ENCODE peak calls at places on chromosomes 11 and 22, in eight cellular contexts. R is fibroblast of mammary gland; D is activated CD4-positive, alpha-beta T cell treated with anti-CD3 and anti-CD28 coated beads, Interleukin-2, amount 10 ng/mL, durations not matched to agents 7 days and 5 days; V is GDM1; N is activated T-cell treated with anti-CD3 and anti-CD28 coated beads for 1 hour; P is dorsolateral prefrontal cortex; A is stimulated activated CD4-positive, alpha-beta T cell treated with anti-CD3 and anti-CD28 coated beads, Interleukin-1b, Interleukin-23, amount 100 ng/mL, for 24 hours; E is AG08396. I is an unnamed sample.
A peak's percentile ranks its signal among the peaks of the same experiment; 100 is the strongest.

GRCh38 chr11:100810146-100810545 is 123.1 kb downstream of the ARHGAP42 start:
- DNase-seq in N (no peak), D (no peak), E (no peak), V (no peak), A (no peak), P (no peak), R (peak; percentile 59), I (no peak)

GRCh38 chr11:3853935-3854659 is 1.4 kb upstream of the STIM1 start:
- DNase-seq in R (no peak), V (peak; percentile 62), P (no peak), E (no peak), N (peak; percentile 46), A (no peak), D (peak; percentile 84), I (no peak)

GRCh38 chr11:3382613-3383275 is 3.8 kb upstream of the ZNF195 start:
- DNase-seq in D (no peak), N (no peak), P (no peak), V (no peak), R (no peak), A (no peak), E (no peak), I (no peak)

GRCh38 chr11:112962854-112963367 is 1.7 kb downstream of the NCAM1 start:
- DNase-seq in A (no peak), V (no peak), R (no peak), D (no peak), P (peak; percentile 90), N (no peak), E (peak; percentile 20), I (peak; percentile 87)

GRCh38 chr11:87265915-87266314 is 228.2 kb downstream of the TMEM135 start:
- DNase-seq in D (no peak), R (peak; percentile 8), V (no peak), E (no peak), N (no peak), A (no peak), P (no peak), I (no peak)

GRCh38 chr11:83998921-83999320 is 712.8 kb upstream of the CCDC90B start:
- DNase-seq in A (no peak), N (no peak), R (no peak), E (no peak), D (no peak), P (no peak), V (no peak), I (no peak)

GRCh38 chr11:9765320-9766101 is 101.6 kb downstream of the SWAP70 start:
- DNase-seq in E (peak; percentile 57), V (no peak), R (peak; percentile 96), A (no peak), P (no peak), N (no peak), D (no peak), I (no peak)

GRCh38 chr11:9681583-9682372 is 17.9 kb downstream of the SWAP70 start:
- DNase-seq in V (no peak), P (no peak), R (no peak), D (no peak), E (no peak), A (no peak), N (no peak), I (no peak)

GRCh38 chr22:37425800-37426531 is 1.3 kb downstream of the ELFN2 start:
- DNase-seq in E (peak; percentile 13), R (no peak), P (no peak), A (no peak), D (no peak), N (no peak), V (no peak), I (no peak)

GRCh38 chr22:37455896-37456295 is 28.6 kb upstream of the ELFN2 start:
- DNase-seq in N (no peak), P (no peak), E (no peak), R (no peak), D (no peak), V (no peak), A (no peak), I (no peak)

GRCh38 chr11:69012092-69013008 is 696 bp downstream of the MRGPRF start:
- DNase-seq in V (no peak), E (peak; percentile 52), P (no peak), D (no peak), A (no peak), R (peak; percentile 56), N (no peak), I (no peak)

GRCh38 chr11:19374189-19374588 is 133.4 kb upstream of the E2F8 start:
- DNase-seq in A (no peak), V (no peak), P (no peak), R (peak; percentile 100), E (peak; percentile 76), N (no peak), D (no peak), I (no peak)

GRCh38 chr22:49724030-49724892 is 103.4 kb downstream of the BRD1 start:
- DNase-seq in P (no peak), R (no peak), V (no peak), A (peak; percentile 37), N (no peak), E (no peak), D (no peak), I (peak; percentile 82)

GRCh38 chr22:19396561-19396933 is 35.0 kb downstream of the HIRA start:
- DNase-seq in P (no peak), A (no peak), E (no peak), R (no peak), N (no peak), D (no peak), V (no peak), I (no peak)

GRCh38 chr11:8963569-8964323 is 496 bp downstream of the TMEM9B start:
- DNase-seq in E (peak; percentile 80), D (peak; percentile 85), P (peak; percentile 79), V (peak; percentile 77), N (peak; percentile 60), R (no peak), A (peak; percentile 72), I (peak; percentile 71)

GRCh38 chr22:39239561-39240423 is 5.0 kb downstream of the PDGFB start:
- DNase-seq in V (no peak), E (no peak), N (no peak), A (no peak), D (no peak), R (no peak), P (no peak), I (no peak)

GRCh38 chr22:46053563-46054090 is 76.7 kb upstream of the WNT7B start:
- DNase-seq in D (peak; percentile 48), A (no peak), R (peak; percentile 65), N (peak; percentile 44), V (peak; percentile 44), E (peak; percentile 87), P (peak; percentile 76), I (peak; percentile 87)

GRCh38 chr11:1127664-1128162 is 30.0 kb upstream of the MUC5AC start:
- DNase-seq in R (no peak), V (no peak), P (peak; percentile 20), A (no peak), D (no peak), N (no peak), E (no peak), I (no peak)

GRCh38 chr11:2467695-2468055 is 22.9 kb downstream of the KCNQ1 start:
- DNase-seq in A (no peak), R (no peak), V (no peak), P (no peak), E (no peak), N (no peak), D (no peak), I (no peak)

GRCh38 chr11:22416462-22416861 is 78.3 kb downstream of the SLC17A6 start:
- DNase-seq in N (no peak), V (no peak), A (no peak), E (no peak), P (no peak), D (no peak), R (peak; percentile 78), I (no peak)

GRCh38 chr11:4994551-4994950 is at the start of gene OR51L1:
- DNase-seq in P (no peak), N (no peak), V (no peak), A (no peak), D (no peak), R (no peak), E (no peak), I (no peak)